ENCODE peak calls at places on chromosomes 13 and 19, in four cellular contexts. I is thyroid gland, W is SIG-M5, G is posterior cingulate gyrus. Y is an unnamed sample.

GRCh38 chr13:60654405-60654804 is 257.4 kb downstream of the TDRD3 start:
- DNase-seq in I (peak), W (no peak), G (peak), Y (no peak)

GRCh38 chr19:52935434-52935833 is 12.2 kb upstream of the ZNF888 start:
- DNase-seq in W (no peak), G (peak), I (no peak), Y (no peak)

GRCh38 chr19:49427855-49428546 is 2.8 kb downstream of the GFY start:
- DNase-seq in I (no peak), W (no peak), G (peak), Y (no peak)

GRCh38 chr19:29666634-29667389 is 1.6 kb downstream of the PLEKHF1 start:
- DNase-seq in W (no peak), I (peak), G (peak), Y (no peak)

GRCh38 chr19:5001547-5002131 is 32.7 kb downstream of the KDM4B start:
- DNase-seq in W (no peak), I (peak), G (peak), Y (no peak)

GRCh38 chr13:109275848-109276247 is 510.5 kb downstream of the IRS2 start:
- DNase-seq in W (no peak), I (no peak), G (no peak), Y (no peak)

GRCh38 chr13:95341441-95341840 is 40.2 kb upstream of the ABCC4 start:
- DNase-seq in W (no peak), I (no peak), G (no peak), Y (no peak)

GRCh38 chr13:41837668-41838067 is 123.2 kb downstream of the VWA8 start:
- DNase-seq in W (no peak), G (no peak), I (no peak), Y (no peak)

GRCh38 chr19:18417250-18418033 is 1.8 kb upstream of the SSBP4 start:
- DNase-seq in W (no peak), I (peak), G (no peak), Y (peak)

Y was measured in hypothalamus.